ENCODE peak calls at places on chromosomes 2 and 18, in six cellular contexts. I is GM23338, R is stomach, V is HL-60, J is psoas muscle, K is HFF-Myc. H is an unnamed sample.

GRCh38 chr2:62704654-62705006 is 883 bp upstream of the EHBP1 start:
- DNase-seq in I (peak), R (no peak), V (no peak), J (no peak), K (no peak), H (no peak)

GRCh38 chr2:24708537-24709152 is 84.5 kb downstream of the PTRHD1 start:
- DNase-seq in I (no peak), R (no peak), V (no peak), J (no peak), K (no peak), H (peak)

GRCh38 chr2:126858013-126858412 is 40.7 kb upstream of the TEX51 start:
- DNase-seq in I (no peak), R (no peak), V (no peak), J (no peak), K (no peak), H (no peak)

GRCh38 chr18:46297621-46298020 is 193.4 kb downstream of the HAUS1 start:
- DNase-seq in I (no peak), R (no peak), V (no peak), J (no peak), K (no peak), H (no peak)

GRCh38 chr2:75709297-75709696 is 1.4 kb downstream of the GCFC2 start:
- DNase-seq in I (no peak), R (no peak), V (no peak), J (no peak), K (no peak), H (no peak)

GRCh38 chr18:13269599-13270011 is 51.0 kb downstream of the LDLRAD4 start:
- DNase-seq in I (no peak), R (no peak), V (no peak), J (no peak), K (no peak), H (no peak)

GRCh38 chr2:238801791-238802190 is 46.1 kb upstream of the TWIST2 start:
- DNase-seq in I (no peak), R (no peak), V (no peak), J (no peak), K (no peak), H (no peak)

GRCh38 chr2:160293401-160293911 is 93.4 kb upstream of the ITGB6 start:
- DNase-seq in I (no peak), R (no peak), V (no peak), J (no peak), K (peak), H (peak)

GRCh38 chr2:82316573-82317371 is 2012.2 kb upstream of the LRRTM1 start:
- DNase-seq in I (no peak), R (no peak), V (no peak), J (no peak), K (no peak), H (no peak)

GRCh38 chr2:191686658-191687057 is 8.7 kb downstream of the NABP1 start:
- DNase-seq in I (no peak), R (no peak), V (no peak), J (no peak), K (no peak), H (no peak)
- TF ChIP-seq CTCF in I (no peak), R (no peak), V (no peak), J (no peak), K (no peak), H (no peak)

GRCh38 chr18:35974181-35974580 is 1.7 kb downstream of the RMP24 start:
- DNase-seq in I (no peak), R (no peak), V (no peak), J (no peak), K (no peak), H (no peak)

GRCh38 chr18:35971661-35972196 is 750 bp upstream of the RMP24 start:
- DNase-seq in I (no peak), R (no peak), V (peak), J (no peak), K (no peak), H (no peak)

GRCh38 chr18:35969676-35970075 is 2.8 kb upstream of the RMP24 start:
- DNase-seq in I (no peak), R (no peak), V (no peak), J (no peak), K (no peak), H (no peak)

GRCh38 chr18:35972197-35973000 is at the start of gene RMP24:
- DNase-seq in I (peak), R (peak), V (peak), J (peak), K (peak), H (peak)

DNA sequence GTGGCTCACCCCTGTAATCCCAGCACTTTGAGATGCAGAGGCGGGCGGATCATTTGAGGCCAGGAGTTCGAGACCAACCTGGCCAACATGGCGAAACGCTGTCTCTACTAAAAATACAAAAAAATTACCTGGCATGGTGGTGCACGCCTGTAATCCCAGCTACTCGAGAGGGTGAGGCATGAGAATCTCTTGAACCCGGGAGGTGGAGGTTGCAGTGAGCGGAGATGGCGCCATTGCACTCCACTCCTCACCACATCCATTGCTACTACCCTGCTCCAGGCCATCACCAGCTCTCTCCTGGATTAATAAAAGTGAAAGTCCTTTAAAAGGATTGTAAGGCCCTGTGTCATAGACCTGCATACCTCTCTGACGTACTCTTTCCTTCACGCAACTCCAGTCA is 1.2 kb downstream of the RMP24 start:
- DNase-seq in I (no peak), R (no peak), V (no peak), J (no peak), K (no peak), H (no peak)
- H3K4me3 ChIP-seq in I (peak), R (peak), V (peak), J (peak), K (peak), H (peak)

DNA sequence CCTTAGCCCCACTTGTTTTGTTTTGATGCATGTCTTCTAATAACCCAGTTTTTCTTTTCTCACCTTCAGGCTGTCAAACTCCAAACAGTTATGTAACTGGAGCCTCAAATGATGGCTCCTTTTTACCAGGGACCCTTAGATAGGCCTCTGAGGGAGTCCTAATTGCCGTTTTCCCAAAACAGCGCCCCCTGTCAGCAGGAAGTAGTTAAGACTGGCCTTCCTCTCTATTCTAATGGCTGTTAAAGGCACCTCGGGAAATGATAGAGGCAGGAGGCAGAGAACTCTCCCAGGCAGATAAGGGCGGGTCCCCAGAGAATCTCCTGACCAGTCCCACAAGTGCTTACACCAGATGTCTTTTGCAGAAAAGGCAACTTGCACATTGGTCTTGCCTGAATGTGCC is 123.2 kb downstream of the KCNS3 start:
- DNase-seq in I (peak), R (no peak), V (no peak), J (no peak), K (no peak), H (no peak)
- TF ChIP-seq CTCF in I (peak), R (no peak), V (no peak), J (no peak), K (peak), H (no peak)

DNA sequence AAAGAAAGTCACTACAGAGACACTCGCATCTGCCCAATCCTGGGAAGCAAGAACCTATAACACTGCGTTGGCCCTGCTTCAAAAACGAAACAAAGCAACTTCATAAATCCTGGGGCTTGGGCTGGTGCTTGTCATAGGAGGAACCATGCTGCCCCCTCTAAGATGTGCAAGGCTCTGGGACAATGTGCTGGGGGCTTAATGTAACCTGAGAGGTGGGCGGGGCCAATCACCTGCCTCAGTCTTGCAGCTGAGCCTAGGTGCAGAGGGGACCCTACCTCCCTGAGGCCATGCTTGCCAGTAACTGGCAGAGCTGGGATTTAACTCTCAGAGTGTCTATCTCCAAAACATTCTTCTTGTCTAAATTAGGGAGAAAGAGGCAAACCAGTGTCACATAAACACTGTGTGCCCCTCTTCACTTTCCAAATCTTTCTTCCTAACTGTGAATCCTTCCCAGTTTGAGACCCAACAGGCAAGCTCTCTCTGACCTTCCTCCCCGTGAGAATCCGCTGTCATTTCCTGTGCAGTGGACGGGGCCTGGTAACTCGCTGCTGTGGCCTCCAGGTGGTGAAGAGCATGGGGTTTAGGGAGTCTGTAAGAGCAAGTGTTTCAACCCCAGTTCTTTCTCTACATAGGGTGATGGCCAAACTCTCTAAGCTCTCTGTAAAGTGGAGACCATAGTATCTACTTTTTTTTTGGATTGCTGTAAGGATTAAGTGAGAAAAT is 115.1 kb downstream of the ACKR3 start:
- DNase-seq in I (peak), R (no peak), V (no peak), J (no peak), K (no peak), H (no peak)
- H3K4me3 ChIP-seq in I (no peak), R (no peak), V (no peak), J (no peak), K (no peak), H (no peak)

GRCh38 chr2:173750332-173750731 is 214.8 kb downstream of the SP3 start:
- DNase-seq in I (peak), R (no peak), V (no peak), J (no peak), K (no peak), H (peak)
- TF ChIP-seq CTCF in I (no peak), R (no peak), V (no peak), J (no peak), K (no peak), H (no peak)

GRCh38 chr2:166184789-166185188 is 57.0 kb upstream of the SCN1A start:
- DNase-seq in I (peak), R (no peak), V (no peak), J (no peak), K (no peak), H (no peak)
- H3K4me3 ChIP-seq in I (no peak), R (no peak), V (no peak), J (no peak), K (no peak), H (no peak)

DNA sequence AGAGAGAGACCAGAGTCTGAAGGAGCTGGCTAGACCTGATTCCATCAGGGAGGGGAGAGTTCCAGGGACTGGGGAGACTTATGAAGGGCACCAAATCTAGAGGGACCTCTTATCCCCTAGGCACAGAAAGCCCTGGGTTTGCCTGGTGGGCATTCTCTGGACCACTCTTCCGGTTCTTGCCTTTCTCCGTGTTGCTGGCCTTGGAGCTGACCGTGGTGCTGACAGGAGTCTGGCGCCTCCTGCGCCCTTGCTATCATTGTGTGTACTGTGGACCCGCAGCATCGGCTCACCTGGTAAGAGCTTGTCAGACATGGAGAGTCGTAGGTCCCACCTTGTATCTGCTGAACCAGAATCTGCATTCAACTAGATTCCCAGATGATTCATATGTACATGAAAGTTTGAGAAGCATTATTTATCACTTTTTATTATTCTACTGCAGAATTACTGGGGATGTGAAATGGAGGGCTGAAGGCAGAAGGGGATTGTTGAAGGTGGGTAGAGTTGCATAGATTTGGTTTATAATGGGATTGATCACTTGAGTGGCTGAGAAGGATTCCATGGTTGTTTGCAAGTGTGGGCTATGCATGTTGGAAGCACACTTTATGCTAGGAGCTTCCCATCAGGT is 4.3 kb upstream of the TRPM8 start:
- DNase-seq in I (peak), R (no peak), V (no peak), J (no peak), K (no peak), H (no peak)
- TF ChIP-seq CTCF in I (no peak), R (no peak), V (no peak), J (no peak), K (no peak), H (no peak)

GRCh38 chr2:218290316-218291261 is 1.7 kb downstream of the TMBIM1 start:
- DNase-seq in I (no peak), R (no peak), V (peak), J (no peak), K (no peak), H (no peak)
- H3K4me3 ChIP-seq in I (no peak), R (peak), V (no peak), J (peak), K (peak), H (peak)